ENCODE peak calls at places on chromosomes 5 and 9, in seven cellular contexts. One of them, this sample, is unnamed.

GRCh38 chr5:5062903-5063302 is 77.2 kb upstream of the ADAMTS16 start:
- DNase-seq in amniotic stem cell: no peak
- DNase-seq in GM04504: no peak
- DNase-seq in T-helper 9 cell: no peak
- DNase-seq in NCI-H2081: no peak
- DNase-seq in HuH-7.5: no peak
- DNase-seq in cardiac muscle cell: no peak
- DNase-seq in this sample: no peak

GRCh38 chr9:94666364-94667099 is 27.2 kb upstream of the FBP1 start:
- DNase-seq in amniotic stem cell: no peak
- DNase-seq in GM04504: no peak
- DNase-seq in T-helper 9 cell: no peak
- DNase-seq in NCI-H2081: no peak
- DNase-seq in HuH-7.5: no peak
- DNase-seq in cardiac muscle cell: no peak
- DNase-seq in this sample: no peak

GRCh38 chr5:178630475-178630930 is 3.7 kb upstream of the CLK4 start:
- DNase-seq in amniotic stem cell: no peak
- DNase-seq in GM04504: no peak
- DNase-seq in T-helper 9 cell: no peak
- DNase-seq in NCI-H2081: no peak
- DNase-seq in HuH-7.5: no peak
- DNase-seq in cardiac muscle cell: no peak
- DNase-seq in this sample: no peak

GRCh38 chr5:7425830-7426229 is 29.9 kb downstream of the ADCY2 start:
- DNase-seq in amniotic stem cell: no peak
- DNase-seq in GM04504: no peak
- DNase-seq in T-helper 9 cell: no peak
- DNase-seq in NCI-H2081: no peak
- DNase-seq in HuH-7.5: no peak
- DNase-seq in cardiac muscle cell: no peak
- DNase-seq in this sample: no peak

GRCh38 chr5:57871496-57871895 is 388.9 kb upstream of the ACTBL2 start:
- DNase-seq in amniotic stem cell: no peak
- DNase-seq in GM04504: no peak
- DNase-seq in T-helper 9 cell: no peak
- DNase-seq in NCI-H2081: no peak
- DNase-seq in HuH-7.5: no peak
- DNase-seq in cardiac muscle cell: no peak
- DNase-seq in this sample: no peak

GRCh38 chr9:113155911-113156559 is 5.2 kb downstream of the SLC31A2 start:
- DNase-seq in amniotic stem cell: no peak
- DNase-seq in GM04504: no peak
- DNase-seq in T-helper 9 cell: no peak
- DNase-seq in NCI-H2081: no peak
- DNase-seq in HuH-7.5: no peak
- DNase-seq in cardiac muscle cell: no peak
- DNase-seq in this sample: no peak

GRCh38 chr5:16713386-16713928 is 96.7 kb upstream of the RETREG1 start:
- DNase-seq in amniotic stem cell: no peak
- DNase-seq in GM04504: no peak
- DNase-seq in T-helper 9 cell: no peak
- DNase-seq in NCI-H2081: peak
- DNase-seq in HuH-7.5: no peak
- DNase-seq in cardiac muscle cell: peak
- DNase-seq in this sample: peak

GRCh38 chr5:154288145-154288544 is 97.6 kb downstream of the GALNT10 start:
- DNase-seq in amniotic stem cell: no peak
- DNase-seq in GM04504: no peak
- DNase-seq in T-helper 9 cell: no peak
- DNase-seq in NCI-H2081: no peak
- DNase-seq in HuH-7.5: no peak
- DNase-seq in cardiac muscle cell: no peak
- DNase-seq in this sample: peak

GRCh38 chr5:35979694-35980093 is 11.5 kb downstream of the UGT3A1 start:
- DNase-seq in amniotic stem cell: no peak
- DNase-seq in GM04504: no peak
- DNase-seq in T-helper 9 cell: no peak
- DNase-seq in NCI-H2081: no peak
- DNase-seq in HuH-7.5: no peak
- DNase-seq in cardiac muscle cell: no peak
- DNase-seq in this sample: no peak

GRCh38 chr5:62309107-62309506 is 3.1 kb downstream of the KIF2A start:
- DNase-seq in amniotic stem cell: no peak
- DNase-seq in GM04504: no peak
- DNase-seq in T-helper 9 cell: no peak
- DNase-seq in NCI-H2081: no peak
- DNase-seq in HuH-7.5: no peak
- DNase-seq in cardiac muscle cell: no peak
- DNase-seq in this sample: no peak

GRCh38 chr5:140926211-140926902 is at the start of gene PCDHAC1:
- DNase-seq in amniotic stem cell: no peak
- DNase-seq in GM04504: peak
- DNase-seq in T-helper 9 cell: peak
- DNase-seq in NCI-H2081: peak
- DNase-seq in HuH-7.5: peak
- DNase-seq in cardiac muscle cell: peak
- DNase-seq in this sample: peak

GRCh38 chr5:50766462-50766861 is 100.0 kb downstream of the PARP8 start:
- DNase-seq in amniotic stem cell: no peak
- DNase-seq in GM04504: no peak
- DNase-seq in T-helper 9 cell: no peak
- DNase-seq in NCI-H2081: no peak
- DNase-seq in HuH-7.5: no peak
- DNase-seq in cardiac muscle cell: no peak
- DNase-seq in this sample: no peak

GRCh38 chr5:133048993-133049725 is 2.7 kb upstream of the HSPA4 start:
- DNase-seq in amniotic stem cell: peak
- DNase-seq in GM04504: no peak
- DNase-seq in T-helper 9 cell: no peak
- DNase-seq in NCI-H2081: peak
- DNase-seq in HuH-7.5: no peak
- DNase-seq in cardiac muscle cell: no peak
- DNase-seq in this sample: no peak

GRCh38 chr5:92332039-92332438 is 948.9 kb upstream of the ARRDC3 start:
- DNase-seq in amniotic stem cell: no peak
- DNase-seq in GM04504: no peak
- DNase-seq in T-helper 9 cell: no peak
- DNase-seq in NCI-H2081: no peak
- DNase-seq in HuH-7.5: no peak
- DNase-seq in cardiac muscle cell: no peak
- DNase-seq in this sample: peak

GRCh38 chr5:160467555-160468418 is 46.1 kb downstream of the PTTG1 start:
- DNase-seq in amniotic stem cell: peak
- DNase-seq in GM04504: peak
- DNase-seq in T-helper 9 cell: peak
- DNase-seq in NCI-H2081: no peak
- DNase-seq in HuH-7.5: peak
- DNase-seq in cardiac muscle cell: no peak
- DNase-seq in this sample: peak

GRCh38 chr9:33170464-33171156 is 3.5 kb upstream of the B4GALT1 start:
- DNase-seq in amniotic stem cell: no peak
- DNase-seq in GM04504: no peak
- DNase-seq in T-helper 9 cell: peak
- DNase-seq in NCI-H2081: peak
- DNase-seq in HuH-7.5: no peak
- DNase-seq in cardiac muscle cell: peak
- DNase-seq in this sample: no peak

GRCh38 chr9:15211160-15211993 is 95.6 kb downstream of the TTC39B start:
- DNase-seq in amniotic stem cell: peak
- DNase-seq in GM04504: peak
- DNase-seq in T-helper 9 cell: peak
- DNase-seq in NCI-H2081: peak
- DNase-seq in HuH-7.5: peak
- DNase-seq in cardiac muscle cell: peak
- DNase-seq in this sample: peak

GRCh38 chr9:107810493-107810931 is 320.9 kb upstream of the KLF4 start:
- DNase-seq in amniotic stem cell: no peak
- DNase-seq in GM04504: no peak
- DNase-seq in T-helper 9 cell: no peak
- DNase-seq in NCI-H2081: no peak
- DNase-seq in HuH-7.5: no peak
- DNase-seq in cardiac muscle cell: no peak
- DNase-seq in this sample: peak

GRCh38 chr5:78907255-78907886 is 77.7 kb downstream of the ARSB start:
- DNase-seq in amniotic stem cell: peak
- DNase-seq in GM04504: peak
- DNase-seq in T-helper 9 cell: no peak
- DNase-seq in NCI-H2081: no peak
- DNase-seq in HuH-7.5: no peak
- DNase-seq in cardiac muscle cell: no peak
- DNase-seq in this sample: peak

GRCh38 chr5:32339198-32339597 is 26.5 kb upstream of the MTMR12 start:
- DNase-seq in amniotic stem cell: no peak
- DNase-seq in GM04504: no peak
- DNase-seq in T-helper 9 cell: no peak
- DNase-seq in NCI-H2081: peak
- DNase-seq in HuH-7.5: no peak
- DNase-seq in cardiac muscle cell: peak
- DNase-seq in this sample: no peak

This sample was measured in GM03348.